ENCODE peak calls at places on chromosomes 4 and X, in ten cellular contexts. X, Q, T, U, V, J, W, B, R and O are unnamed samples.

GRCh38 chr4:172813359-172813923 is 355.2 kb upstream of the GALNT7 start:
- DNase-seq in W (peak; percentile 3), X (no peak), Q (peak; percentile 4), V (no peak), U (no peak), B (no peak), R (peak; percentile 8), T (peak; percentile 3), J (no peak), O (no peak)

GRCh38 chr4:98199247-98199646 is 56.0 kb upstream of the STPG2 start:
- DNase-seq in X (no peak), Q (no peak), T (peak; percentile 3), U (no peak), J (no peak), V (no peak), B (no peak), W (no peak), R (no peak), O (no peak)

GRCh38 chr4:118740869-118741268 is 55.7 kb downstream of the METTL14 start:
- DNase-seq in V (peak; percentile 14), W (no peak), J (no peak), R (no peak), U (no peak), B (no peak), X (no peak), T (peak; percentile 35), Q (no peak), O (no peak)

GRCh38 chr4:154911097-154911496 is 130.0 kb downstream of the RBM46 start:
- DNase-seq in T (peak; percentile 5), B (no peak), W (no peak), X (no peak), U (no peak), J (no peak), V (no peak), R (no peak), Q (no peak), O (no peak)

GRCh38 chr4:56658410-56659003 is 22.6 kb downstream of the HOPX start:
- DNase-seq in V (no peak), J (no peak), Q (peak; percentile 54), R (no peak), W (no peak), T (peak; percentile 39), B (no peak), U (peak; percentile 39), X (no peak), O (no peak)

GRCh38 chr4:18882468-18882867 is 860.9 kb upstream of the LCORL start:
- DNase-seq in B (peak; percentile 42), V (no peak), R (no peak), J (no peak), Q (no peak), X (no peak), W (no peak), T (peak; percentile 5), U (no peak), O (no peak)

GRCh38 chrX:54934890-54935289 is 14.3 kb downstream of the TRO start:
- DNase-seq in B (no peak), X (no peak), Q (no peak), W (no peak), R (no peak), U (no peak), V (no peak), J (no peak), T (no peak), O (no peak)

GRCh38 chr4:81499840-81500239 is 28.1 kb upstream of the RASGEF1B start:
- DNase-seq in Q (no peak), R (no peak), B (peak; percentile 19), X (no peak), W (no peak), T (no peak), J (no peak), U (no peak), V (no peak), O (no peak)

GRCh38 chrX:13791559-13791958 is 25.3 kb downstream of the GPM6B start:
- DNase-seq in Q (no peak), U (no peak), T (no peak), W (no peak), V (no peak), X (no peak), R (no peak), B (no peak), J (no peak), O (no peak)

GRCh38 chr4:15674926-15675325 is 6.7 kb upstream of the FAM200B start:
- DNase-seq in R (no peak), W (no peak), J (no peak), B (no peak), V (peak; percentile 30), U (no peak), Q (no peak), T (no peak), X (no peak), O (no peak)

GRCh38 chrX:26664919-26665318 is 448.9 kb downstream of the MAGEB5 start:
- DNase-seq in B (no peak), W (no peak), Q (no peak), R (no peak), V (no peak), J (no peak), U (no peak), T (no peak), X (no peak), O (no peak)

GRCh38 chrX:114798902-114799301 is 215.0 kb downstream of the HTR2C start:
- DNase-seq in Q (no peak), T (peak; percentile 38), X (no peak), V (no peak), U (no peak), R (no peak), W (no peak), J (no peak), B (no peak), O (no peak)

GRCh38 chrX:18984381-18985185 is 669 bp upstream of the PHKA2 start:
- DNase-seq in B (peak; percentile 95), J (peak; percentile 93), X (peak; percentile 84), Q (peak; percentile 92), U (no peak), R (peak; percentile 87), W (peak; percentile 51), V (peak; percentile 89), T (peak; percentile 87), O (peak; percentile 91)

GRCh38 chr4:88582493-88582892 is 9.8 kb upstream of the HERC3 start:
- DNase-seq in J (no peak), R (no peak), X (no peak), B (no peak), V (no peak), Q (no peak), T (peak; percentile 25), U (no peak), W (no peak), O (no peak)

GRCh38 chr4:106707776-106708603 is 328.1 kb downstream of the DKK2 start:
- DNase-seq in B (no peak), Q (peak; percentile 72), U (no peak), J (no peak), T (peak; percentile 61), W (no peak), V (no peak), X (no peak), R (no peak), O (no peak)

GRCh38 chr4:5893013-5893580 is at the start of gene CRMP1:
- DNase-seq in T (peak; percentile 45), U (no peak), V (peak; percentile 10), W (no peak), Q (no peak), B (peak; percentile 60), R (no peak), X (no peak), J (no peak), O (no peak)